ENCODE peak calls at places on chromosomes 6 and 20, in ten cellular contexts. Y is astrocyte of the hippocampus; Q is HFF-Myc; M is NCI-H1694; D is stimulated activated CD4-positive, alpha-beta T cell treated with anti-CD3 and anti-CD28 coated beads, Interleukin-12 subunit alpha, Interleukin-12 subunit beta, amount 100 ng/mL, for 4 hours; U is psoas muscle; E is ureter; X is left ventricle myocardium inferior; P is A549; T is upper lobe of right lung. O is an unnamed sample.

GRCh38 chr6:144294016-144294415 is 8.9 kb downstream of the UTRN start:
- DNase-seq in Y (peak; percentile 59), Q (peak; percentile 47), M (no peak), D (no peak), U (no peak), E (no peak), X (no peak), P (no peak), T (no peak), O (no peak)

GRCh38 chr6:116764557-116764960 is 960 bp downstream of the FAM162B start:
- DNase-seq in Y (peak; percentile 30), Q (no peak), M (no peak), D (no peak), U (peak; percentile 62), E (peak; percentile 46), X (no peak), P (no peak), T (no peak), O (no peak)

GRCh38 chr20:49583669-49584417 is 15.9 kb upstream of the PTGIS start:
- DNase-seq in Y (peak; percentile 87), Q (peak; percentile 56), M (peak; percentile 76), D (no peak), U (peak; percentile 88), E (peak; percentile 81), X (peak; percentile 85), P (peak; percentile 95), T (no peak), O (no peak)

GRCh38 chr6:28980797-28981390 is 24.2 kb downstream of the ZNF311 start:
- DNase-seq in Y (peak; percentile 91), Q (no peak), M (peak; percentile 62), D (peak; percentile 32), U (peak; percentile 58), E (peak; percentile 59), X (peak; percentile 20), P (peak; percentile 86), T (no peak), O (peak; percentile 76)

GRCh38 chr20:13855613-13856012 is 70.8 kb downstream of the NDUFAF5 start:
- DNase-seq in Y (no peak), Q (no peak), M (no peak), D (no peak), U (no peak), E (no peak), X (no peak), P (no peak), T (no peak), O (no peak)

GRCh38 chr6:71383891-71384489 is 95.4 kb downstream of the OGFRL1 start:
- DNase-seq in Y (peak; percentile 75), Q (no peak), M (peak; percentile 54), D (no peak), U (no peak), E (no peak), X (no peak), P (peak; percentile 48), T (no peak), O (no peak)

GRCh38 chr20:32870985-32871384 is 12.3 kb downstream of the EFCAB8 start:
- DNase-seq in Y (no peak), Q (no peak), M (no peak), D (no peak), U (no peak), E (no peak), X (no peak), P (no peak), T (no peak), O (no peak)

GRCh38 chr6:79461205-79461604 is 76.0 kb downstream of the LCA5 start:
- DNase-seq in Y (no peak), Q (no peak), M (no peak), D (no peak), U (no peak), E (no peak), X (no peak), P (no peak), T (no peak), O (no peak)

GRCh38 chr6:130843575-130844320 is 16.5 kb downstream of the SMLR1 start:
- DNase-seq in Y (peak; percentile 56), Q (peak; percentile 50), M (peak; percentile 0), D (no peak), U (no peak), E (no peak), X (no peak), P (peak; percentile 18), T (no peak), O (no peak)

GRCh38 chr6:3253597-3253961 is 5.2 kb upstream of the PSMG4 start:
- DNase-seq in Y (no peak), Q (no peak), M (no peak), D (no peak), U (no peak), E (no peak), X (no peak), P (no peak), T (no peak), O (no peak)

GRCh38 chr6:52881996-52882841 is 27.3 kb downstream of the GSTA3 start:
- DNase-seq in Y (peak; percentile 78), Q (peak; percentile 47), M (peak; percentile 63), D (peak; percentile 44), U (peak; percentile 57), E (peak; percentile 82), X (peak; percentile 29), P (peak; percentile 74), T (peak; percentile 79), O (peak; percentile 84)

GRCh38 chr20:50247196-50248094 is 56.8 kb downstream of the CEBPB start:
- DNase-seq in Y (no peak), Q (no peak), M (no peak), D (no peak), U (peak; percentile 3), E (no peak), X (no peak), P (no peak), T (no peak), O (no peak)

GRCh38 chr6:139595183-139595582 is 220.7 kb upstream of the CITED2 start:
- DNase-seq in Y (peak; percentile 42), Q (no peak), M (no peak), D (no peak), U (no peak), E (no peak), X (no peak), P (no peak), T (no peak), O (no peak)

GRCh38 chr20:51386586-51386985 is 155.9 kb downstream of the NFATC2 start:
- DNase-seq in Y (no peak), Q (no peak), M (no peak), D (no peak), U (no peak), E (no peak), X (no peak), P (no peak), T (no peak), O (peak; percentile 71)

GRCh38 chr20:40930561-40930960 is 98.1 kb upstream of the TOP1 start:
- DNase-seq in Y (no peak), Q (no peak), M (no peak), D (no peak), U (no peak), E (no peak), X (no peak), P (no peak), T (no peak), O (no peak)

GRCh38 chr20:17806739-17807441 is 107.1 kb downstream of the BANF2 start:
- DNase-seq in Y (peak; percentile 71), Q (peak; percentile 66), M (no peak), D (no peak), U (peak; percentile 82), E (peak; percentile 80), X (peak; percentile 85), P (no peak), T (no peak), O (no peak)

O was measured in activated effector memory CD4-positive, alpha-beta T cell treated with anti-CD3 and anti-CD28 coated beads, Interleukin-2, amount 50 U/mL, for 16 hours.